ENCODE peak calls at places on chromosome 1, in six cellular contexts. N is nucleus accumbens, A is NCI-H1092, P is neuronal stem cell, G is HEK293T, Z is memory B cell. S is an unnamed sample.

GRCh38 chr1:220552672-220553258 is 24.8 kb downstream of the MARK1 start:
- DNase-seq in P (no peak), G (no peak), N (no peak), Z (no peak), A (no peak), S (no peak)

GRCh38 chr1:245336149-245336983 is 181.6 kb downstream of the KIF26B start:
- DNase-seq in G (no peak), A (no peak), N (no peak), Z (no peak), P (no peak), S (no peak)

GRCh38 chr1:31943546-31944184 is 5.5 kb upstream of the PTP4A2 start:
- DNase-seq in G (no peak), P (no peak), Z (no peak), N (no peak), A (no peak), S (no peak)

GRCh38 chr1:209627349-209628196 is 24.7 kb downstream of the LAMB3 start:
- DNase-seq in N (peak), Z (peak), G (peak), P (peak), A (peak), S (peak)

GRCh38 chr1:22826630-22827580 is 116.3 kb downstream of the EPHB2 start:
- DNase-seq in A (peak), P (no peak), Z (no peak), N (no peak), G (no peak), S (no peak)

GRCh38 chr1:27519341-27520258 is 29.6 kb upstream of the WASF2 start:
- DNase-seq in N (peak), P (no peak), Z (no peak), G (no peak), A (peak), S (no peak)

GRCh38 chr1:117174851-117175250 is 35.9 kb downstream of the VTCN1 start:
- DNase-seq in N (no peak), P (peak), A (no peak), G (no peak), Z (no peak), S (no peak)

GRCh38 chr1:110579460-110579859 is 26.7 kb downstream of the KCNA2 start:
- DNase-seq in A (no peak), Z (no peak), G (no peak), P (no peak), N (no peak), S (no peak)

GRCh38 chr1:41444246-41444645 is 40.2 kb downstream of the EDN2 start:
- DNase-seq in P (no peak), A (no peak), N (no peak), Z (no peak), G (peak), S (no peak)

GRCh38 chr1:27979151-27979858 is 19.5 kb downstream of the XKR8 start:
- DNase-seq in G (peak), A (no peak), P (no peak), Z (no peak), N (no peak), S (no peak)

S was measured in Right ventricle myocardium inferior.